ENCODE peak calls at places on chromosomes 2 and 18, in nine cellular contexts. Z, W, R, C, A, N, L, U and O are unnamed samples.

GRCh38 chr18:59024829-59025228 is 114.9 kb upstream of the SEC11C start:
- DNase-seq in Z (peak; percentile 46), W (no peak), R (no peak), C (no peak), A (no peak), N (no peak), L (no peak), U (peak; percentile 65), O (no peak)

GRCh38 chr2:106269591-106270291 is 75.6 kb upstream of the UXS1 start:
- DNase-seq in Z (peak; percentile 23), W (no peak), R (no peak), C (peak; percentile 19), A (peak; percentile 73), N (peak; percentile 88), L (peak; percentile 86), U (no peak), O (no peak)

GRCh38 chr2:136134126-136134525 is 16.2 kb upstream of the CXCR4 start:
- DNase-seq in Z (no peak), W (no peak), R (peak; percentile 67), C (peak; percentile 69), A (no peak), N (no peak), L (no peak), U (no peak), O (no peak)

GRCh38 chr2:48707466-48707865 is 48.1 kb downstream of the LHCGR start:
- DNase-seq in Z (no peak), W (no peak), R (peak; percentile 16), C (no peak), A (peak; percentile 55), N (peak; percentile 65), L (no peak), U (peak; percentile 30), O (no peak)

GRCh38 chr2:40097691-40098376 is 318.8 kb upstream of the THUMPD2 start:
- DNase-seq in Z (peak; percentile 84), W (no peak), R (no peak), C (no peak), A (peak; percentile 71), N (no peak), L (no peak), U (peak; percentile 86), O (no peak)

GRCh38 chr2:149038442-149039212 is at the start of gene LYPD6B:
- DNase-seq in Z (peak; percentile 38), W (peak; percentile 19), R (no peak), C (no peak), A (peak; percentile 63), N (peak; percentile 69), L (peak; percentile 74), U (no peak), O (no peak)

GRCh38 chr18:74806700-74807416 is 209.2 kb downstream of the ZNF407 start:
- DNase-seq in Z (peak; percentile 91), W (no peak), R (peak; percentile 64), C (no peak), A (peak; percentile 97), N (no peak), L (no peak), U (peak; percentile 94), O (no peak)

GRCh38 chr2:127388423-127389164 is 819 bp upstream of the MAP3K2 start:
- DNase-seq in Z (peak; percentile 59), W (peak; percentile 26), R (peak; percentile 46), C (no peak), A (peak; percentile 43), N (no peak), L (no peak), U (peak; percentile 44), O (no peak)

GRCh38 chr2:200847939-200848338 is 16.5 kb downstream of the CLK1 start:
- DNase-seq in Z (no peak), W (no peak), R (no peak), C (no peak), A (no peak), N (no peak), L (no peak), U (no peak), O (no peak)

GRCh38 chr2:233450854-233451575 is 96.7 kb downstream of the DGKD start:
- DNase-seq in Z (no peak), W (no peak), R (no peak), C (no peak), A (no peak), N (peak; percentile 25), L (peak; percentile 41), U (no peak), O (no peak)

GRCh38 chr18:67310826-67311225 is 205.7 kb downstream of the DSEL start:
- DNase-seq in Z (peak; percentile 79), W (no peak), R (no peak), C (no peak), A (peak; percentile 75), N (no peak), L (no peak), U (peak; percentile 47), O (no peak)

GRCh38 chr2:68418419-68418818 is 48.7 kb downstream of the FBXO48 start:
- DNase-seq in Z (no peak), W (no peak), R (no peak), C (no peak), A (no peak), N (no peak), L (no peak), U (no peak), O (no peak)

GRCh38 chr2:68417931-68418330 is 49.2 kb downstream of the FBXO48 start:
- DNase-seq in Z (no peak), W (no peak), R (no peak), C (no peak), A (no peak), N (no peak), L (no peak), U (no peak), O (no peak)

GRCh38 chr2:68416081-68416675 is 50.9 kb downstream of the FBXO48 start:
- DNase-seq in Z (no peak), W (no peak), R (no peak), C (no peak), A (no peak), N (no peak), L (no peak), U (no peak), O (no peak)

GRCh38 chr2:68420254-68420910 is 46.7 kb downstream of the FBXO48 start:
- DNase-seq in Z (peak; percentile 7), W (no peak), R (peak; percentile 72), C (no peak), A (no peak), N (no peak), L (no peak), U (peak; percentile 47), O (no peak)

GRCh38 chr2:68418855-68419254 is 48.2 kb downstream of the FBXO48 start:
- DNase-seq in Z (no peak), W (no peak), R (peak; percentile 71), C (no peak), A (no peak), N (no peak), L (no peak), U (no peak), O (no peak)
- H3K27ac ChIP-seq in Z (no peak overlapping the region), W (no peak overlapping the region), R (peak overlapping the region; percentile 38), C (no peak overlapping the region), A (no peak overlapping the region), N (no peak overlapping the region), L (no peak overlapping the region), U (no peak overlapping the region), O (no peak overlapping the region)

DNA sequence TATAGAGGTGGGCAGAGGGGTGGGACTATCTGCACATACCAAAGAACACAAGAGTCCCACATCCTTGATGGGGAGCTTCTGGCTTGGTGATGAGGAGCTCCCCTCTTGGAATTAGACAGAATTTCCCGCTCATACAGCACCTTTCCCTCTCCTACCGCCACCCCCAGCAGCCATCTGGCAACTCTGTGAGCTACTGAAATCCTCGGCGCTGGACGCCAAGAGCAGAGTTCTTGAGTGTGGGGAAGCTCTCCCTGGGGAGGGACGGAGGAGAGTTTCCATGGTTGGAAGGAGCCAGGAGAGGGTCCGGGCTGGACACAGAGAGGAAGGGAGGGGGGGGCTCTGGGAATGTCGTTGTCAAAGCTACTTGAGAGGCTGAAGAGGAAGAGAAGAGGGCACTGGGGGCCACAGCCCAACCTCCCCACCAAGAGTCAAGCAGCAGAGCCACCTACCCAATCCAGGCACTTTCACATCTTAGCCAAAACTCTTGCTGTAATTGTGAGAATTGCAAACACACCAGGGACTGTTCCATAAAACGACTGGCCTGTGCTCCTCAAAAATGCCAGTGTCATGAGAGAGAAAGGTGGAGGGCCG is 89.4 kb upstream of the MCFD2 start:
- DNase-seq in Z (no peak), W (peak; percentile 95), R (no peak), C (no peak), A (no peak), N (no peak), L (no peak), U (no peak), O (no peak)
- H3K27ac ChIP-seq in Z (no peak overlapping the region), W (peak overlapping the region; percentile 95), R (no peak overlapping the region), C (no peak overlapping the region), A (no peak overlapping the region), N (no peak overlapping the region), L (no peak overlapping the region), U (no peak overlapping the region), O (peak overlapping the region; percentile 92)

GRCh38 chr2:112824701-112825099 is 11.9 kb downstream of the IL1B start:
- DNase-seq in Z (peak; percentile 47), W (no peak), R (no peak), C (no peak), A (no peak), N (no peak), L (no peak), U (no peak), O (no peak)
- H3K27ac ChIP-seq in Z (peak overlapping the region; percentile 18), W (no peak overlapping the region), R (no peak overlapping the region), C (no peak overlapping the region), A (peak overlapping the region; percentile 24), N (no peak overlapping the region), L (no peak overlapping the region), U (no peak overlapping the region), O (no peak overlapping the region)

GRCh38 chr18:21369146-21369545 is 127.1 kb downstream of the GREB1L start:
- DNase-seq in Z (peak; percentile 59), W (no peak), R (no peak), C (no peak), A (no peak), N (no peak), L (no peak), U (no peak), O (no peak)

GRCh38 chr18:21363411-21363810 is 121.4 kb downstream of the GREB1L start:
- DNase-seq in Z (no peak), W (no peak), R (no peak), C (no peak), A (no peak), N (no peak), L (no peak), U (no peak), O (no peak)

GRCh38 chr18:21364471-21364870 is 122.4 kb downstream of the GREB1L start:
- DNase-seq in Z (no peak), W (no peak), R (no peak), C (no peak), A (no peak), N (no peak), L (no peak), U (no peak), O (no peak)

GRCh38 chr18:21362921-21363320 is 120.9 kb downstream of the GREB1L start:
- DNase-seq in Z (peak; percentile 60), W (no peak), R (no peak), C (no peak), A (no peak), N (no peak), L (no peak), U (no peak), O (no peak)

DNA sequence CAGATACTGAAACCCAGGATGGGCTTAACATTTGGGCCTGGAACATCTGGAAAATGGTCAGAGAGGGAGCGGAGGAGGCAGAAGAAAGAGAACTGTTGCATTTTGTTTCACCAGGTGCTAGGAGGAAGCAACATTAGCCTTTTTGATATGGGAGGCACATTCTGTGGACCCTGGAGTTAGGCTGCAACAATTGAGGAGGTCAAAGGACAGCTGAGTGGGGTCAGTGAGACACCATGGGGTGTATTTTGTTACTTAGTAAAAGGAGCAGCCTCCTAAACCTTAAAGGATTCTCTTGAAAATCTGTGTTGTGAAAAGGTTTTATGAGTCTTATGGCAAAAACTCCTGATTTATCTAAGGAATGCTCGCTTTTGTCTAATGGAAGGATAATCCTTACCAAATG is 124.9 kb downstream of the GREB1L start:
- DNase-seq in Z (no peak), W (no peak), R (no peak), C (no peak), A (no peak), N (no peak), L (no peak), U (no peak), O (no peak)
- H3K27ac ChIP-seq in Z (no peak overlapping the region), W (no peak overlapping the region), R (no peak overlapping the region), C (no peak overlapping the region), A (no peak overlapping the region), N (no peak overlapping the region), L (no peak overlapping the region), U (no peak overlapping the region), O (no peak overlapping the region)